ENCODE peak calls at places on chromosomes 12 and 14, in eight cellular contexts. One of them, this sample, is unnamed.

GRCh38 chr12:47781479-47782371 is 8.7 kb downstream of the SLC48A1 start:
- DNase-seq in right lobe of liver: no peak
- DNase-seq in lower leg skin: peak; percentile 72
- DNase-seq in transverse colon: no peak
- DNase-seq in H54: no peak
- DNase-seq in esophagus muscularis mucosa: no peak
- DNase-seq in heart left ventricle: no peak
- DNase-seq in K562: no peak
- DNase-seq in this sample: no peak

GRCh38 chr12:53727310-53728041 is at the start of gene CALCOCO1:
- DNase-seq in K562: peak; percentile 98
- DNase-seq in esophagus muscularis mucosa: peak; percentile 99
- DNase-seq in lower leg skin: peak; percentile 98
- DNase-seq in transverse colon: peak; percentile 98
- DNase-seq in H54: peak; percentile 95
- DNase-seq in heart left ventricle: peak; percentile 98
- DNase-seq in right lobe of liver: peak; percentile 98
- DNase-seq in this sample: peak; percentile 96

GRCh38 chr14:50607181-50607580 is 47.2 kb downstream of the ATL1 start:
- DNase-seq in heart left ventricle: no peak
- DNase-seq in K562: no peak
- DNase-seq in esophagus muscularis mucosa: no peak
- DNase-seq in H54: no peak
- DNase-seq in transverse colon: no peak
- DNase-seq in lower leg skin: no peak
- DNase-seq in right lobe of liver: no peak
- DNase-seq in this sample: no peak

GRCh38 chr12:102172436-102172835 is 25.2 kb downstream of the PMCH start:
- DNase-seq in K562: no peak
- DNase-seq in right lobe of liver: no peak
- DNase-seq in heart left ventricle: no peak
- DNase-seq in lower leg skin: no peak
- DNase-seq in transverse colon: no peak
- DNase-seq in esophagus muscularis mucosa: no peak
- DNase-seq in H54: no peak
- DNase-seq in this sample: no peak

GRCh38 chr14:46472261-46472660 is 179.3 kb downstream of the RPL10L start:
- DNase-seq in H54: no peak
- DNase-seq in heart left ventricle: no peak
- DNase-seq in K562: no peak
- DNase-seq in lower leg skin: no peak
- DNase-seq in transverse colon: no peak
- DNase-seq in right lobe of liver: no peak
- DNase-seq in esophagus muscularis mucosa: no peak
- DNase-seq in this sample: no peak

GRCh38 chr12:131832393-131833231 is 4.4 kb downstream of the MMP17 start:
- DNase-seq in esophagus muscularis mucosa: no peak
- DNase-seq in H54: peak; percentile 91
- DNase-seq in heart left ventricle: no peak
- DNase-seq in right lobe of liver: no peak
- DNase-seq in transverse colon: peak; percentile 44
- DNase-seq in K562: no peak
- DNase-seq in lower leg skin: no peak
- DNase-seq in this sample: no peak

GRCh38 chr12:106133136-106134087 is 5.3 kb downstream of the NUAK1 start:
- DNase-seq in K562: no peak
- DNase-seq in esophagus muscularis mucosa: no peak
- DNase-seq in right lobe of liver: no peak
- DNase-seq in heart left ventricle: no peak
- DNase-seq in lower leg skin: no peak
- DNase-seq in H54: peak; percentile 56
- DNase-seq in transverse colon: no peak
- DNase-seq in this sample: no peak

GRCh38 chr14:68957688-68958248 is 21.3 kb downstream of the ACTN1 start:
- DNase-seq in transverse colon: no peak
- DNase-seq in H54: no peak
- DNase-seq in K562: no peak
- DNase-seq in heart left ventricle: no peak
- DNase-seq in right lobe of liver: no peak
- DNase-seq in lower leg skin: no peak
- DNase-seq in esophagus muscularis mucosa: no peak
- DNase-seq in this sample: no peak

GRCh38 chr12:11228268-11228879 is 41.1 kb downstream of the PRB3 start:
- DNase-seq in transverse colon: peak; percentile 37
- DNase-seq in esophagus muscularis mucosa: no peak
- DNase-seq in K562: peak; percentile 23
- DNase-seq in lower leg skin: no peak
- DNase-seq in right lobe of liver: no peak
- DNase-seq in heart left ventricle: no peak
- DNase-seq in H54: peak; percentile 5
- DNase-seq in this sample: no peak

GRCh38 chr12:47838286-47838931 is 18.7 kb upstream of the HDAC7 start:
- DNase-seq in heart left ventricle: no peak
- DNase-seq in lower leg skin: no peak
- DNase-seq in K562: peak; percentile 74
- DNase-seq in transverse colon: no peak
- DNase-seq in right lobe of liver: no peak
- DNase-seq in esophagus muscularis mucosa: no peak
- DNase-seq in H54: peak; percentile 61
- DNase-seq in this sample: no peak

GRCh38 chr14:24943024-24943423 is 106.9 kb downstream of the STXBP6 start:
- DNase-seq in transverse colon: peak; percentile 17
- DNase-seq in right lobe of liver: no peak
- DNase-seq in H54: no peak
- DNase-seq in esophagus muscularis mucosa: no peak
- DNase-seq in heart left ventricle: no peak
- DNase-seq in lower leg skin: peak; percentile 79
- DNase-seq in K562: no peak
- DNase-seq in this sample: no peak

GRCh38 chr14:91113829-91114078 is at the start of gene DGLUCY:
- DNase-seq in right lobe of liver: peak; percentile 83
- DNase-seq in transverse colon: peak; percentile 86
- DNase-seq in lower leg skin: no peak
- DNase-seq in heart left ventricle: peak; percentile 87
- DNase-seq in H54: peak; percentile 81
- DNase-seq in esophagus muscularis mucosa: peak; percentile 94
- DNase-seq in K562: no peak
- DNase-seq in this sample: peak; percentile 90

GRCh38 chr14:84209021-84209420 is 1320.9 kb upstream of the FLRT2 start:
- DNase-seq in K562: no peak
- DNase-seq in heart left ventricle: no peak
- DNase-seq in esophagus muscularis mucosa: no peak
- DNase-seq in right lobe of liver: no peak
- DNase-seq in transverse colon: no peak
- DNase-seq in H54: no peak
- DNase-seq in lower leg skin: no peak
- DNase-seq in this sample: no peak

GRCh38 chr14:102592969-102593840 is 756 bp downstream of the RCOR1 start:
- DNase-seq in right lobe of liver: peak; percentile 68
- DNase-seq in H54: no peak
- DNase-seq in transverse colon: peak; percentile 50
- DNase-seq in K562: peak; percentile 59
- DNase-seq in heart left ventricle: peak; percentile 55
- DNase-seq in esophagus muscularis mucosa: no peak
- DNase-seq in lower leg skin: peak; percentile 24
- DNase-seq in this sample: peak; percentile 38

GRCh38 chr12:26918321-26919215 is 19.2 kb downstream of the INTS13 start:
- DNase-seq in right lobe of liver: no peak
- DNase-seq in heart left ventricle: no peak
- DNase-seq in transverse colon: no peak
- DNase-seq in K562: no peak
- DNase-seq in esophagus muscularis mucosa: no peak
- DNase-seq in H54: no peak
- DNase-seq in lower leg skin: no peak
- DNase-seq in this sample: no peak

GRCh38 chr14:59583755-59584154 is 7.1 kb upstream of the CCDC175 start:
- DNase-seq in transverse colon: no peak
- DNase-seq in right lobe of liver: no peak
- DNase-seq in esophagus muscularis mucosa: no peak
- DNase-seq in heart left ventricle: no peak
- DNase-seq in H54: peak; percentile 19
- DNase-seq in K562: no peak
- DNase-seq in lower leg skin: no peak
- DNase-seq in this sample: no peak

GRCh38 chr12:93019911-93020224 is 90.8 kb upstream of the EEA1 start:
- DNase-seq in right lobe of liver: no peak
- DNase-seq in transverse colon: peak; percentile 67
- DNase-seq in esophagus muscularis mucosa: no peak
- DNase-seq in K562: no peak
- DNase-seq in lower leg skin: no peak
- DNase-seq in H54: no peak
- DNase-seq in heart left ventricle: no peak
- DNase-seq in this sample: no peak

DNA sequence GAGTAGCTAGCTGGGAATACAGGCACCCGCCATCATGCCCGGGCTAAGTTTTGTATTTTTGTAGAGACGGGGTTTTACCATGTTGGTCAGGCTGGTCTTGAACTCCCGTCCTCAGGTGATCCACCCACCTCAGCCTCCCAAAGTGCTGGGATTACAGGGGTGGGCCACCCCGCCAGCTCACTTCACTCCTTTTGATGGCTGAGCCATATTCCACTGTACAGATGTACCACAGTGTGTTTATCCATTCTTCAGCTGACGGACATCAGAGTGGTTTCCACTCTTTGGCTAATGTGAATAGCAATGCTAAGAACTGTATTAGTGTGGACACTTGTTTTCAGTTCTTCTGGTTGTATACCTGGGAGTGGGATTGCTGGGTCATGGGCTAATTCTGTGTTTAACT is 29.5 kb downstream of the SNRNP35 start:
- DNase-seq in esophagus muscularis mucosa: no peak
- DNase-seq in heart left ventricle: no peak
- DNase-seq in right lobe of liver: no peak
- DNase-seq in transverse colon: no peak
- DNase-seq in H54: no peak
- DNase-seq in lower leg skin: no peak
- DNase-seq in K562: no peak
- DNase-seq in this sample: no peak
- TF ChIP-seq POLR2A in esophagus muscularis mucosa: no peak
- TF ChIP-seq POLR2A in heart left ventricle: no peak
- TF ChIP-seq POLR2A in right lobe of liver: no peak
- TF ChIP-seq POLR2A in transverse colon: no peak
- TF ChIP-seq POLR2A in H54: no peak
- TF ChIP-seq POLR2A in lower leg skin: no peak
- TF ChIP-seq POLR2A in K562: no peak
- TF ChIP-seq POLR2A in this sample: no peak

DNA sequence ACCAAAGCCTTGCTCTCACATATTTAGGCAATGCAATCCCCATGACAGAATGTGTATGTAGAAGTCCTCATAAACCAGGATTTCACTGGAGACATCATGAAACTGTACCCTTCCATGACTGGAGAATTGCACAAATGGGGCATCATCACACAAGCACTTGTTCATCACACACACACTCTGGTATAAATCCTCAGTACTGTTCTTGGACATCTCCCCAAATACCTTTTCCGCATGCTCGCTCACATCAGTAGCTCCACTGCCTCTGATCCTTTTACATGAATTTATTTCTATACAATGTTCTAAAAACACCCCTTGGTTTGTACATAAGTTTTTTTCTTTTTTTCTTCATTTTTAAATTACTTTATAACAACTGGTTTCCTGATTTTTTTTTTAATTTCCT is 3.3 kb upstream of the ING4 start:
- DNase-seq in K562: no peak
- DNase-seq in lower leg skin: no peak
- DNase-seq in right lobe of liver: no peak
- DNase-seq in transverse colon: no peak
- DNase-seq in H54: no peak
- DNase-seq in esophagus muscularis mucosa: no peak
- DNase-seq in heart left ventricle: no peak
- DNase-seq in this sample: no peak
- TF ChIP-seq POLR2A in K562: no peak
- TF ChIP-seq POLR2A in lower leg skin: no peak
- TF ChIP-seq POLR2A in right lobe of liver: no peak
- TF ChIP-seq POLR2A in transverse colon: no peak
- TF ChIP-seq POLR2A in H54: no peak
- TF ChIP-seq POLR2A in esophagus muscularis mucosa: no peak
- TF ChIP-seq POLR2A in heart left ventricle: no peak
- TF ChIP-seq POLR2A in this sample: no peak

DNA sequence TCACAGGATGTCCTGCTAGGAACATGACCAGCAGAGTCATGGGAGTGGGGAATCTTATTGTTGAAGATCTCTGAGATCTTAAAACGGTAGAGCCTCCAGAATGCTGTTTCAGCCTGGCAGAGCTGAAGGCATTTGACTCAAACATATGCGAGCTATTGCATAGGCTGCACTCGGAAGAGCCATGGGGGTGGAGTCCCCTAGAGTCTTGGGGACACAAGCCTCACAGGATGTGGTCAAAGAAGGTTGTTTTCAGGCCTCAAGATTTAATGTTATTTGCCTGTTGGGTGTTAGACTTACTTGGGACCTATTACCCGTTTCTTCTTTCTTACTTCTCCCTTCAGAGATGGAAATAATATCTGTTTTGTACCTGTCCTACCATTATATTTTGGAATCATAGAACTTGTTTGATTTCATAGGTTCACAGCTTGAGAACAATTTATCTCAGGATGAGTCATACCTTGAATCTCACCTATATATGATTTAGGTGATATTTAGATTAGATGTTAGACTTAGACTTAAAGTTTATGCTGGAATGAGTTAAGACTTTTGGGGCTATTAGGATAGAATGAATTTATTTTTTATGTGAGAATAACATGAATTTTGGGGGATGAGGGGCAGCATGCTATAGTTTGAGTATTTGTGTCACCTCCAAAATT is 172.2 kb upstream of the ATP2B1 start:
- DNase-seq in esophagus muscularis mucosa: no peak
- DNase-seq in transverse colon: peak; percentile 31
- DNase-seq in H54: no peak
- DNase-seq in K562: no peak
- DNase-seq in right lobe of liver: no peak
- DNase-seq in heart left ventricle: no peak
- DNase-seq in lower leg skin: no peak
- DNase-seq in this sample: no peak
- TF ChIP-seq POLR2A in esophagus muscularis mucosa: no peak
- TF ChIP-seq POLR2A in transverse colon: no peak
- TF ChIP-seq POLR2A in H54: no peak
- TF ChIP-seq POLR2A in K562: no peak
- TF ChIP-seq POLR2A in right lobe of liver: no peak
- TF ChIP-seq POLR2A in heart left ventricle: no peak
- TF ChIP-seq POLR2A in lower leg skin: no peak
- TF ChIP-seq POLR2A in this sample: no peak

DNA sequence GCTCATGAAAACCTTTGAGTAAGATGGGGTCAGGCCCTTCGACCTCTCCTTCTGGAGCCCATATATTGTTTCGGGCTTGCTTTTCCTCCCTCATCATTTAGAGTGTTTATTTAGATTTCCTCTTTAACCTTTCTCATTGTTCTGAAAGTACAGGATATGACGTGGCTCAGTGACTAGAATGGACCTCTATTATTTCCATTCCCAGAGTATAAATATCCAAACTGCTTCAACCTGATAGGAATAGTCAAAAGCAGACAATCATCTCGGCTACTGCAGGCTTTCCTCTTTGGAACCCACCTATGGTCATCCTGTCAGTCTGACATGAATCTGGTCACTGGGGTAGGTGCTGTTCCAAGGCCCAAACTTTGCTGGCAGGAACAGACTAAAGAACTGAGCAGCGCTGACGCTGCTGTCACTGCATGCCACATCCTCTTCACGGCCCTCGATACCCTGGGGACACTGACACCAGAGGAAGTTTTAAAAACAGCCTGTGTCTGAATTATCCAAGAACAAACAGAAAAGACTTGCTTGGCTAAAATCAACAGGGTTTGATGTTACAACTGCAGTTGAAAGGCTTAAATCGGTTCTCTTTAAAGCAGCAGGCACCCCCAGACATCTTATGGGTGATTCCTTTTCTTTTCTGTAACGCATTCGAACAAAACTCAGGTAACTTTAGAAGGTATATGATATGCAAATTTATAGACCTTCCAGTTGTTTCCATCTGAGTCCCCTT is 5.0 kb upstream of the DDX47 start:
- DNase-seq in lower leg skin: no peak
- DNase-seq in esophagus muscularis mucosa: no peak
- DNase-seq in transverse colon: peak; percentile 60
- DNase-seq in right lobe of liver: peak; percentile 34
- DNase-seq in K562: no peak
- DNase-seq in H54: no peak
- DNase-seq in heart left ventricle: peak; percentile 82
- DNase-seq in this sample: peak; percentile 51
- TF ChIP-seq POLR2A in lower leg skin: no peak
- TF ChIP-seq POLR2A in esophagus muscularis mucosa: no peak
- TF ChIP-seq POLR2A in transverse colon: peak; percentile 32
- TF ChIP-seq POLR2A in right lobe of liver: peak; percentile 25
- TF ChIP-seq POLR2A in K562: no peak
- TF ChIP-seq POLR2A in H54: no peak
- TF ChIP-seq POLR2A in heart left ventricle: peak; percentile 42
- TF ChIP-seq POLR2A in this sample: no peak